ENCODE peak calls at places on chromosomes 4 and X, in seven cellular contexts. One of them, this sample, is unnamed.

GRCh38 chrX:38474543-38474942 is 86.8 kb upstream of the TSPAN7 start:
- DNase-seq in HepG2: no peak
- DNase-seq in transverse colon: no peak
- DNase-seq in sigmoid colon: no peak
- DNase-seq in endothelial cell of umbilical vein: no peak
- DNase-seq in H1: no peak
- DNase-seq in HCT116: no peak
- DNase-seq in this sample: no peak

GRCh38 chrX:66039916-66040315 is at the start of gene VSIG4:
- DNase-seq in H1: no peak
- DNase-seq in sigmoid colon: peak; percentile 72
- DNase-seq in endothelial cell of umbilical vein: no peak
- DNase-seq in HCT116: no peak
- DNase-seq in transverse colon: peak; percentile 16
- DNase-seq in HepG2: no peak
- DNase-seq in this sample: no peak

GRCh38 chr4:87506974-87507701 is 22.0 kb downstream of the SPARCL1 start:
- DNase-seq in sigmoid colon: no peak
- DNase-seq in HepG2: no peak
- DNase-seq in endothelial cell of umbilical vein: no peak
- DNase-seq in H1: no peak
- DNase-seq in transverse colon: no peak
- DNase-seq in HCT116: no peak
- DNase-seq in this sample: no peak

GRCh38 chrX:19303216-19303880 is 40.4 kb upstream of the PDHA1 start:
- DNase-seq in H1: no peak
- DNase-seq in HepG2: no peak
- DNase-seq in sigmoid colon: peak; percentile 67
- DNase-seq in endothelial cell of umbilical vein: no peak
- DNase-seq in transverse colon: no peak
- DNase-seq in HCT116: no peak
- DNase-seq in this sample: no peak

GRCh38 chrX:118975831-118976598 is 1.6 kb downstream of the LONRF3 start:
- DNase-seq in H1: no peak
- DNase-seq in transverse colon: peak; percentile 78
- DNase-seq in HCT116: no peak
- DNase-seq in HepG2: peak; percentile 69
- DNase-seq in sigmoid colon: peak; percentile 93
- DNase-seq in endothelial cell of umbilical vein: peak; percentile 63
- DNase-seq in this sample: no peak

GRCh38 chrX:126785539-126785938 is 34.0 kb upstream of the PRR32 start:
- DNase-seq in sigmoid colon: no peak
- DNase-seq in HCT116: no peak
- DNase-seq in endothelial cell of umbilical vein: no peak
- DNase-seq in HepG2: no peak
- DNase-seq in transverse colon: no peak
- DNase-seq in H1: no peak
- DNase-seq in this sample: no peak

GRCh38 chr4:5330339-5330738 is 279.1 kb downstream of the STK32B start:
- DNase-seq in endothelial cell of umbilical vein: no peak
- DNase-seq in transverse colon: no peak
- DNase-seq in sigmoid colon: no peak
- DNase-seq in HepG2: no peak
- DNase-seq in HCT116: no peak
- DNase-seq in H1: no peak
- DNase-seq in this sample: no peak

GRCh38 chr4:157304769-157305168 is 84.2 kb downstream of the GRIA2 start:
- DNase-seq in HCT116: no peak
- DNase-seq in sigmoid colon: no peak
- DNase-seq in HepG2: no peak
- DNase-seq in endothelial cell of umbilical vein: no peak
- DNase-seq in H1: no peak
- DNase-seq in transverse colon: no peak
- DNase-seq in this sample: no peak

GRCh38 chrX:153969904-153970397 is 1.7 kb downstream of the HCFC1 start:
- DNase-seq in transverse colon: no peak
- DNase-seq in H1: no peak
- DNase-seq in endothelial cell of umbilical vein: peak; percentile 23
- DNase-seq in HepG2: no peak
- DNase-seq in sigmoid colon: no peak
- DNase-seq in HCT116: no peak
- DNase-seq in this sample: no peak

GRCh38 chr4:149605601-149606378 is 209.9 kb downstream of the IQCM start:
- DNase-seq in HCT116: no peak
- DNase-seq in transverse colon: no peak
- DNase-seq in H1: no peak
- DNase-seq in sigmoid colon: no peak
- DNase-seq in HepG2: no peak
- DNase-seq in endothelial cell of umbilical vein: no peak
- DNase-seq in this sample: no peak

GRCh38 chr4:78059524-78059889 is 2.4 kb downstream of the FRAS1 start:
- DNase-seq in transverse colon: peak; percentile 59
- DNase-seq in sigmoid colon: peak; percentile 70
- DNase-seq in HCT116: peak; percentile 84
- DNase-seq in HepG2: peak; percentile 87
- DNase-seq in endothelial cell of umbilical vein: peak; percentile 61
- DNase-seq in H1: peak; percentile 76
- DNase-seq in this sample: peak; percentile 31

GRCh38 chrX:154748712-154749339 is 2.1 kb downstream of the GAB3 start:
- DNase-seq in transverse colon: no peak
- DNase-seq in sigmoid colon: peak; percentile 71
- DNase-seq in endothelial cell of umbilical vein: peak; percentile 69
- DNase-seq in HepG2: peak; percentile 32
- DNase-seq in H1: no peak
- DNase-seq in HCT116: no peak
- DNase-seq in this sample: no peak

GRCh38 chr4:78779280-78779679 is 3.1 kb downstream of the BMP2K start:
- DNase-seq in H1: no peak
- DNase-seq in transverse colon: no peak
- DNase-seq in HepG2: no peak
- DNase-seq in sigmoid colon: no peak
- DNase-seq in HCT116: no peak
- DNase-seq in endothelial cell of umbilical vein: no peak
- DNase-seq in this sample: no peak

GRCh38 chr4:159016527-159017137 is 86.2 kb upstream of the RAPGEF2 start:
- DNase-seq in HCT116: no peak
- DNase-seq in H1: peak; percentile 66
- DNase-seq in endothelial cell of umbilical vein: no peak
- DNase-seq in HepG2: peak; percentile 53
- DNase-seq in transverse colon: peak; percentile 34
- DNase-seq in sigmoid colon: no peak
- DNase-seq in this sample: no peak

GRCh38 chrX:55867254-55867653 is 149.7 kb downstream of the RRAGB start:
- DNase-seq in endothelial cell of umbilical vein: no peak
- DNase-seq in HepG2: no peak
- DNase-seq in H1: no peak
- DNase-seq in sigmoid colon: no peak
- DNase-seq in transverse colon: no peak
- DNase-seq in HCT116: no peak
- DNase-seq in this sample: no peak

GRCh38 chrX:3599787-3600465 is 113.5 kb downstream of the PRKX start:
- DNase-seq in transverse colon: no peak
- DNase-seq in HCT116: no peak
- DNase-seq in sigmoid colon: no peak
- DNase-seq in HepG2: no peak
- DNase-seq in endothelial cell of umbilical vein: no peak
- DNase-seq in H1: no peak
- DNase-seq in this sample: no peak

GRCh38 chrX:10884246-10884645 is 226.9 kb upstream of the HCCS start:
- DNase-seq in HepG2: no peak
- DNase-seq in sigmoid colon: no peak
- DNase-seq in transverse colon: no peak
- DNase-seq in endothelial cell of umbilical vein: no peak
- DNase-seq in HCT116: no peak
- DNase-seq in H1: no peak
- DNase-seq in this sample: no peak

GRCh38 chrX:136168929-136169735 is 21.8 kb downstream of the FHL1 start:
- DNase-seq in transverse colon: peak; percentile 47
- DNase-seq in HepG2: no peak
- DNase-seq in HCT116: no peak
- DNase-seq in endothelial cell of umbilical vein: peak; percentile 92
- DNase-seq in H1: peak; percentile 43
- DNase-seq in sigmoid colon: peak; percentile 90
- DNase-seq in this sample: no peak

GRCh38 chr4:1577818-1578217 is 106.3 kb downstream of the FAM53A start:
- DNase-seq in HCT116: no peak
- DNase-seq in sigmoid colon: peak; percentile 45
- DNase-seq in endothelial cell of umbilical vein: no peak
- DNase-seq in HepG2: no peak
- DNase-seq in H1: no peak
- DNase-seq in transverse colon: no peak
- DNase-seq in this sample: no peak

GRCh38 chr4:1578968-1579833 is 104.9 kb downstream of the FAM53A start:
- DNase-seq in sigmoid colon: peak; percentile 92
- DNase-seq in endothelial cell of umbilical vein: peak; percentile 34
- DNase-seq in transverse colon: peak; percentile 80
- DNase-seq in HCT116: peak; percentile 65
- DNase-seq in H1: peak; percentile 79
- DNase-seq in HepG2: no peak
- DNase-seq in this sample: peak; percentile 77

GRCh38 chr4:1578301-1578781 is 105.8 kb downstream of the FAM53A start:
- DNase-seq in transverse colon: no peak
- DNase-seq in endothelial cell of umbilical vein: no peak
- DNase-seq in HCT116: no peak
- DNase-seq in H1: no peak
- DNase-seq in sigmoid colon: peak; percentile 66
- DNase-seq in HepG2: no peak
- DNase-seq in this sample: no peak

GRCh38 chr4:1582227-1582626 is 101.9 kb downstream of the FAM53A start:
- DNase-seq in sigmoid colon: peak; percentile 67
- DNase-seq in HepG2: no peak
- DNase-seq in transverse colon: no peak
- DNase-seq in H1: no peak
- DNase-seq in endothelial cell of umbilical vein: no peak
- DNase-seq in HCT116: no peak
- DNase-seq in this sample: no peak

DNA sequence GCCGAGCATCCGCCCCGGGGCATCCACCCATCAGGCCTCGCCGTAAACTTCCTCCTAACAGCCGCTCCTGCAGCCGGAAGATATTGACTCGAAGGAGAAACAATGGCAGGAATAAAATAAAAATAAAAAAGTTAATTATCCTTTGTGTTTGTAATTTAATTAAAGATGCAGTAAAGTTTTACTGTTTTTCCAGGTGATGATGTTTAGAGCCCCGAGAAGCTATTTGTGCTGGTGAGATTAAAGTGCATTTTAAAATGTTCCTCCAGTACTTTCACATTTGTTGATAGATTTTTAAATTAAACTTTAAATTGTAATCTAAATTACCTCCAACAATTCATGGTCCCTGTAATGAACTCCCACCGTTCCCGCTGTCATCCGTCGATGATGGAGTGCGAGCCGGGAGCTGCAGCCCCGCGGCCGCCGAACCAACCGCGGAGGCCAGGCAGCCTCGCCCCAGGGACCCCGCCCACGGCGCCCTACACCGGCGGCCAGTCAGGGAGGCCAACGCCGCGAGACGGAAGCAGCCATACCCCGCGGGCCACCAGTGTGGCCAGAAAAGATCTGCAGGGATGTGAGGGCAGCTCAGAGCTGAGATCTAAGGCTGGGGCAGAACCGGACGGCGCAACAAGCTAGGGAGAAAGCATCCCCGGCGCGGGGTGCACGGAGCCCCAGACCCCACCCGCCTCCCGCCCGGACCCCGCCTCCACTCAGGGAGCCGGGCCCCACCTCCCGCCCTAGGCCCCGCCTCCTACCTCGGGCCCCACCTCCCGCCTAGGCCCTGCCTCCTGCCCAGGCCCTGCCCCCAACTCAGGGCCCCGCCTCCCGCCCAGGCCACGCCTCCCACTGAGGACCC is 104.1 kb downstream of the FAM53A start:
- DNase-seq in transverse colon: peak; percentile 91
- DNase-seq in HepG2: peak; percentile 15
- DNase-seq in H1: peak; percentile 97
- DNase-seq in HCT116: peak; percentile 54
- DNase-seq in endothelial cell of umbilical vein: peak; percentile 70
- DNase-seq in sigmoid colon: peak; percentile 97
- DNase-seq in this sample: no peak
- TF ChIP-seq POLR2A in transverse colon: peak; percentile 68
- TF ChIP-seq POLR2A in HepG2: no peak
- TF ChIP-seq POLR2A in H1: no peak
- TF ChIP-seq POLR2A in HCT116: no peak
- TF ChIP-seq POLR2A in endothelial cell of umbilical vein: peak; percentile 34
- TF ChIP-seq POLR2A in sigmoid colon: peak; percentile 14
- TF ChIP-seq POLR2A in this sample: no peak

GRCh38 chr4:74394476-74395136 is 29.7 kb downstream of the EREG start:
- DNase-seq in transverse colon: peak; percentile 28
- DNase-seq in H1: no peak
- DNase-seq in HCT116: peak; percentile 82
- DNase-seq in endothelial cell of umbilical vein: no peak
- DNase-seq in sigmoid colon: no peak
- DNase-seq in HepG2: no peak
- DNase-seq in this sample: no peak
- TF ChIP-seq POLR2AphosphoS5 in transverse colon: peak; percentile 24
- TF ChIP-seq POLR2AphosphoS5 in H1: no peak
- TF ChIP-seq POLR2AphosphoS5 in HCT116: peak; percentile 75
- TF ChIP-seq POLR2AphosphoS5 in endothelial cell of umbilical vein: no peak
- TF ChIP-seq POLR2AphosphoS5 in sigmoid colon: no peak
- TF ChIP-seq POLR2AphosphoS5 in HepG2: no peak
- TF ChIP-seq POLR2AphosphoS5 in this sample: no peak

DNA sequence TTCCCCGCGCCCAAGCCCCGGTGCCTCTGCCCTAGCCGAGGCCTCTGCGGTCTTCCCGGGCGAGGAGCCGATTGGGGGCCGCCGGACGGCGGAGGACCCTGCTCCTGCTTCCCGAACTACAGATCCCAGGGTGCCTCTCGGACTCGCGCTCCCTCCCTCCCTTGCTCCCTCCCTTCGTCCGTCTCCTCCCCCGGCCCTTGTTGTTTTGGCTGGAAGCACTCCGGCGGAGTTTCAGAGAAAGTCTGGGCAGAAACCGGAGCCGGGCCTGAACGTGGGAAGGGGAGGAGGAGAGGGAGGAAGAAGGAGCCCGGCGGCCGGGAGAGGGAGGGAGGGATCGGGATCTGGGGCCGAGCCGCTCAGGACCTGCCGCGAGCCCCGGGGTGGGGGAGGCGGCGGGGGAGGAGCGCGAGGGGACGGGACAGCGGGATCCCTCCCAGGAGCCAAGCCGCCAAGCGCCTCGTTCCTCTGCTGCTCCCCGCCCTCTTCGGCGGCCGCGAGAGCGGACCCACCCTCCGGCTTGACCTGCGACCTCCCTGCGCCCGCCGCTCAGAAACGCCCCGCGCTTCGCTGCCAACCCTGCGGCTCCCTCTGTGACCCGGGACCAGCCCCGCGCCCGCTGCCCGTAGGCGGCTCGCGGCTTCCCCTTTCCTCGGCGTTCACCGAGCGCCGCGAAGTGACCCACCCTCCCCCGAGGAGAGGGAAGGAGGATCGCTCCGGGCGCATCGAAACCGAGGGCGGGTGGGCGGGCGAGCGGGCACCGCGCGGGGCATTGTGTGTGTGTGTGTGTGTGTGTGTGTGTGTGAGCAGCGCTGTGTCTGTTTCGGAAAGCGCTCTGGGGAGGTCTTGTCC is 473 bp upstream of the GAB1 start:
- DNase-seq in HCT116: no peak
- DNase-seq in H1: peak; percentile 88
- DNase-seq in transverse colon: peak; percentile 92
- DNase-seq in endothelial cell of umbilical vein: peak; percentile 93
- DNase-seq in HepG2: peak; percentile 71
- DNase-seq in sigmoid colon: peak; percentile 96
- DNase-seq in this sample: peak; percentile 33
- TF ChIP-seq POLR2A in HCT116: no peak
- TF ChIP-seq POLR2A in H1: peak; percentile 88
- TF ChIP-seq POLR2A in transverse colon: peak; percentile 65
- TF ChIP-seq POLR2A in endothelial cell of umbilical vein: no peak
- TF ChIP-seq POLR2A in HepG2: peak; percentile 37
- TF ChIP-seq POLR2A in sigmoid colon: peak; percentile 42
- TF ChIP-seq POLR2A in this sample: no peak

GRCh38 chrX:12956704-12957541 is 18.0 kb upstream of the TMSB4X start:
- DNase-seq in HepG2: no peak
- DNase-seq in HCT116: peak; percentile 37
- DNase-seq in transverse colon: no peak
- DNase-seq in sigmoid colon: no peak
- DNase-seq in H1: no peak
- DNase-seq in endothelial cell of umbilical vein: peak; percentile 77
- DNase-seq in this sample: no peak
- TF ChIP-seq POLR2AphosphoS5 in HepG2: no peak
- TF ChIP-seq POLR2AphosphoS5 in HCT116: peak; percentile 34
- TF ChIP-seq POLR2AphosphoS5 in transverse colon: no peak
- TF ChIP-seq POLR2AphosphoS5 in sigmoid colon: no peak
- TF ChIP-seq POLR2AphosphoS5 in H1: no peak
- TF ChIP-seq POLR2AphosphoS5 in endothelial cell of umbilical vein: no peak
- TF ChIP-seq POLR2AphosphoS5 in this sample: no peak